ENCODE peak calls at places on chromosomes 6 and 20, in nine cellular contexts. C is prostate gland, M is foreskin fibroblast, W is cardiac fibroblast, B is Caco-2, S is fibroblast of villous mesenchyme, V is right atrium auricular region, G is astrocyte of the spinal cord, N is osteocyte. P is an unnamed sample.

GRCh38 chr6:52504778-52505127 is 72.1 kb downstream of the TRAM2 start:
- DNase-seq in M (no peak), B (no peak), N (no peak), C (no peak), V (no peak), W (no peak), G (no peak), S (no peak), P (no peak)

GRCh38 chr6:105317607-105318533 is 85.0 kb downstream of the PREP start:
- DNase-seq in M (no peak), B (no peak), N (no peak), W (peak), V (no peak), S (no peak), C (no peak), G (no peak), P (no peak)

GRCh38 chr20:51379601-51380341 is 162.7 kb downstream of the NFATC2 start:
- DNase-seq in G (no peak), C (no peak), W (no peak), N (no peak), V (no peak), B (no peak), M (peak), S (no peak), P (no peak)

GRCh38 chr6:43061861-43062260 is 2.4 kb downstream of the KLC4 start:
- DNase-seq in G (peak), M (peak), N (no peak), C (no peak), V (no peak), W (no peak), S (no peak), B (no peak), P (no peak)

GRCh38 chr20:11919046-11919445 is 1.4 kb downstream of the BTBD3 start:
- DNase-seq in B (no peak), S (peak), M (peak), C (peak), W (peak), N (no peak), V (no peak), G (peak), P (no peak)

GRCh38 chr6:109977791-109978173 is 329 bp upstream of the GPR6 start:
- DNase-seq in N (no peak), M (no peak), W (no peak), B (no peak), G (no peak), S (no peak), V (no peak), C (no peak), P (no peak)

GRCh38 chr6:108947114-108947854 is 99.1 kb downstream of the ARMC2 start:
- DNase-seq in N (no peak), B (no peak), S (peak), M (peak), C (peak), V (no peak), G (peak), W (peak), P (peak)

GRCh38 chr6:11096109-11096508 is 2.5 kb downstream of the SMIM13 start:
- DNase-seq in B (peak), W (peak), N (no peak), M (peak), C (peak), S (peak), G (peak), V (no peak), P (peak)

GRCh38 chr20:63950701-63951397 is 5.4 kb downstream of the UCKL1 start:
- DNase-seq in B (no peak), S (no peak), G (no peak), C (no peak), V (no peak), M (no peak), W (no peak), N (no peak), P (no peak)

GRCh38 chr6:155195903-155196302 is 67.9 kb upstream of the CLDN20 start:
- DNase-seq in C (no peak), V (no peak), B (no peak), S (no peak), M (no peak), N (no peak), W (no peak), G (no peak), P (no peak)

GRCh38 chr6:163759542-163759941 is 345.0 kb downstream of the QKI start:
- DNase-seq in N (no peak), M (no peak), V (no peak), W (no peak), B (no peak), G (no peak), C (no peak), S (no peak), P (no peak)

GRCh38 chr6:106149472-106150069 is 63.4 kb downstream of the PRDM1 start:
- DNase-seq in V (no peak), B (no peak), C (no peak), W (no peak), S (no peak), N (no peak), M (no peak), G (no peak), P (no peak)

GRCh38 chr6:95133578-95133977 is 443.8 kb upstream of the MANEA start:
- DNase-seq in N (no peak), G (peak), C (no peak), V (no peak), B (no peak), W (no peak), S (no peak), M (no peak), P (peak)

GRCh38 chr6:111585241-111585968 is 20.3 kb downstream of the TRAF3IP2 start:
- DNase-seq in M (peak), G (no peak), W (peak), C (no peak), V (no peak), B (no peak), N (no peak), S (peak), P (peak)

GRCh38 chr6:24931752-24932691 is 3.7 kb downstream of the RIPOR2 start:
- DNase-seq in C (no peak), V (no peak), S (peak), B (no peak), G (peak), N (no peak), W (peak), M (peak), P (no peak)

GRCh38 chr20:44861547-44862006 is 23.9 kb upstream of the YWHAB start:
- DNase-seq in B (no peak), S (peak), N (peak), G (peak), C (no peak), V (peak), W (peak), M (peak), P (no peak)

GRCh38 chr6:44128020-44128917 is 915 bp downstream of the TMEM63B start:
- DNase-seq in N (no peak), W (peak), V (peak), S (no peak), G (no peak), M (peak), C (peak), B (peak), P (peak)

GRCh38 chr20:14913896-14914295 is 576.5 kb upstream of the FLRT3 start:
- DNase-seq in S (no peak), W (no peak), V (no peak), N (no peak), G (no peak), M (no peak), C (no peak), B (no peak), P (no peak)

GRCh38 chr6:120354452-120355098 is 979.7 kb downstream of the TBC1D32 start:
- DNase-seq in B (no peak), S (no peak), C (no peak), W (no peak), G (peak), V (no peak), N (no peak), M (no peak), P (peak)

GRCh38 chr6:134035823-134036296 is 16.6 kb downstream of the SLC2A12 start:
- DNase-seq in S (no peak), M (peak), N (no peak), C (peak), B (no peak), V (no peak), G (peak), W (peak), P (peak)

GRCh38 chr6:52221302-52221701 is 23.0 kb downstream of the IL17F start:
- DNase-seq in C (no peak), N (no peak), M (no peak), G (no peak), B (no peak), S (no peak), V (no peak), W (no peak), P (peak)

GRCh38 chr6:129954749-129955431 is 63.5 kb upstream of the L3MBTL3 start:
- DNase-seq in B (no peak), C (no peak), V (no peak), M (peak), N (no peak), W (no peak), G (no peak), S (no peak), P (no peak)

GRCh38 chr6:99522531-99522930 is 7.3 kb upstream of the USP45 start:
- DNase-seq in C (no peak), N (no peak), G (peak), W (peak), B (no peak), M (peak), V (no peak), S (peak), P (peak)

GRCh38 chr6:159099311-159099710 is 54.5 kb upstream of the TAGAP start:
- DNase-seq in W (no peak), N (no peak), C (no peak), V (peak), G (no peak), B (no peak), S (no peak), M (no peak), P (no peak)

GRCh38 chr6:106739387-106739786 is 110.0 kb downstream of the QRSL1 start:
- DNase-seq in G (peak), C (peak), M (no peak), B (no peak), S (no peak), V (peak), N (no peak), W (no peak), P (no peak)

GRCh38 chr6:3898270-3898994 is 49.3 kb downstream of the FAM50B start:
- DNase-seq in C (no peak), B (no peak), W (no peak), V (no peak), G (no peak), S (no peak), M (no peak), N (no peak), P (no peak)

GRCh38 chr6:111342913-111343312 is 140.1 kb downstream of the REV3L start:
- DNase-seq in M (peak), N (no peak), V (no peak), G (no peak), C (no peak), W (peak), B (no peak), S (peak), P (no peak)

GRCh38 chr20:58792426-58792825 is 58.3 kb downstream of the GNAS-AS1 start:
- DNase-seq in V (no peak), S (no peak), C (no peak), M (no peak), G (no peak), B (no peak), N (no peak), W (no peak), P (no peak)

GRCh38 chr6:167107787-167108186 is 15.1 kb upstream of the CCR6 start:
- DNase-seq in V (no peak), M (no peak), W (no peak), S (no peak), B (no peak), G (no peak), C (no peak), N (no peak), P (no peak)
- TF ChIP-seq CTCF in V (no peak), M (no peak), W (no peak), S (no peak), B (no peak), G (no peak), C (no peak), N (no peak), P (no peak)

GRCh38 chr6:31945507-31946369 is at the start of gene CFB:
- DNase-seq in G (peak), C (peak), B (peak), W (peak), N (no peak), V (peak), S (peak), M (peak), P (no peak)
- TF ChIP-seq CTCF in G (no peak), C (peak), B (no peak), W (no peak), N (no peak), V (no peak), S (no peak), M (no peak), P (no peak)

GRCh38 chr20:35739294-35740163 is 2.5 kb downstream of the RBM39 start:
- DNase-seq in W (peak), G (peak), B (no peak), N (no peak), M (peak), S (peak), C (no peak), V (no peak), P (peak)
- TF ChIP-seq CTCF in W (peak), G (peak), B (peak), N (peak), M (no peak), S (peak), C (peak), V (no peak), P (no peak)

GRCh38 chr20:40446868-40447267 is 242.2 kb downstream of the MAFB start:
- DNase-seq in N (peak), V (no peak), G (no peak), W (no peak), C (no peak), M (no peak), B (no peak), S (no peak), P (no peak)

GRCh38 chr20:40438161-40438835 is 250.7 kb downstream of the MAFB start:
- DNase-seq in N (peak), G (no peak), C (no peak), B (no peak), V (no peak), M (no peak), S (no peak), W (no peak), P (no peak)

GRCh38 chr20:40441771-40442170 is 247.3 kb downstream of the MAFB start:
- DNase-seq in W (no peak), S (no peak), M (no peak), N (no peak), C (no peak), B (no peak), G (no peak), V (no peak), P (no peak)

GRCh38 chr20:40443731-40444130 is 245.3 kb downstream of the MAFB start:
- DNase-seq in C (no peak), S (no peak), M (no peak), B (no peak), G (no peak), W (no peak), N (peak), V (no peak), P (no peak)

GRCh38 chr20:40442181-40442963 is 246.7 kb downstream of the MAFB start:
- DNase-seq in W (peak), M (no peak), G (peak), B (no peak), V (no peak), S (no peak), C (no peak), N (peak), P (peak)
- TF ChIP-seq CTCF in W (no peak), M (no peak), G (peak), B (peak), V (no peak), S (no peak), C (no peak), N (peak), P (no peak)

GRCh38 chr20:4233520-4233919 is 218.2 kb upstream of the RNF24 start:
- DNase-seq in G (no peak), W (no peak), S (no peak), N (no peak), M (no peak), B (no peak), C (no peak), V (no peak), P (no peak)
- TF ChIP-seq CTCF in G (peak), W (peak), S (peak), N (no peak), M (no peak), B (no peak), C (no peak), V (no peak), P (peak)

GRCh38 chr20:46681032-46681854 is 8.0 kb downstream of the TP53RK start:
- DNase-seq in S (peak), N (no peak), M (peak), B (peak), W (peak), G (peak), C (peak), V (peak), P (peak)

GRCh38 chr20:46680684-46681031 is 8.6 kb downstream of the TP53RK start:
- DNase-seq in N (no peak), B (no peak), S (no peak), M (no peak), W (no peak), C (no peak), G (no peak), V (no peak), P (no peak)

GRCh38 chr20:46682063-46682821 is 7.0 kb downstream of the TP53RK start:
- DNase-seq in B (no peak), S (no peak), C (no peak), W (no peak), N (peak), G (no peak), M (peak), V (no peak), P (no peak)

GRCh38 chr20:46677608-46678007 is 11.6 kb downstream of the TP53RK start:
- DNase-seq in C (no peak), S (no peak), B (no peak), V (no peak), W (no peak), G (no peak), M (no peak), N (no peak), P (no peak)

GRCh38 chr20:46678516-46678915 is 10.7 kb downstream of the TP53RK start:
- DNase-seq in W (no peak), B (no peak), S (no peak), V (no peak), N (no peak), M (no peak), C (no peak), G (no peak), P (no peak)
- TF ChIP-seq CTCF in W (no peak), B (no peak), S (no peak), V (no peak), N (no peak), M (no peak), C (no peak), G (no peak), P (no peak)

GRCh38 chr6:30685157-30685976 is 1.1 kb downstream of the PPP1R18 start:
- DNase-seq in N (no peak), M (peak), G (peak), S (peak), V (no peak), W (peak), C (no peak), B (no peak), P (peak)
- TF ChIP-seq CTCF in N (no peak), M (peak), G (peak), S (peak), V (no peak), W (peak), C (no peak), B (no peak), P (peak)

GRCh38 chr6:17042422-17043147 is 59.3 kb upstream of the STMND1 start:
- DNase-seq in W (peak), M (peak), G (peak), S (peak), C (no peak), B (no peak), V (no peak), N (no peak), P (no peak)
- TF ChIP-seq CTCF in W (peak), M (peak), G (peak), S (peak), C (peak), B (no peak), V (no peak), N (peak), P (peak)

GRCh38 chr6:37489697-37490336 is 9.9 kb downstream of the CCDC167 start:
- DNase-seq in V (no peak), N (no peak), G (no peak), C (no peak), B (no peak), S (no peak), W (no peak), M (peak), P (peak)
- TF ChIP-seq CTCF in V (no peak), N (peak), G (peak), C (no peak), B (no peak), S (peak), W (peak), M (peak), P (peak)